ENCODE peak calls at places on chromosome 3, in six cellular contexts. V is WERI-Rb-1; S is gastrocnemius medialis; F is CD4-positive, alpha-beta T cell; E is B cell; D is GM06990. H is an unnamed sample.

GRCh38 chr3:105614288-105615030 is 247.8 kb downstream of the ALCAM start:
- DNase-seq in F (no peak), S (no peak), D (no peak), V (no peak), E (no peak), H (no peak)

GRCh38 chr3:58824285-58824684 is 157.7 kb upstream of the FAM3D start:
- DNase-seq in D (no peak), F (no peak), V (peak; percentile 77), E (no peak), S (no peak), H (no peak)

GRCh38 chr3:173977747-173978146 is 580.2 kb downstream of the NLGN1 start:
- DNase-seq in F (no peak), S (no peak), D (no peak), E (no peak), V (no peak), H (no peak)

GRCh38 chr3:147356145-147356908 is 50.0 kb downstream of the ZIC4 start:
- DNase-seq in D (no peak), E (no peak), F (no peak), V (no peak), S (no peak), H (no peak)

GRCh38 chr3:97432914-97433313 is 331.6 kb upstream of the ARL6 start:
- DNase-seq in F (no peak), V (no peak), S (no peak), D (no peak), E (no peak), H (no peak)

GRCh38 chr3:152396867-152397266 is 128.1 kb downstream of the MBNL1 start:
- DNase-seq in E (no peak), V (no peak), D (no peak), F (no peak), S (no peak), H (no peak)

GRCh38 chr3:169179193-169180122 is 484.1 kb downstream of the MECOM start:
- DNase-seq in V (peak; percentile 6), S (no peak), D (no peak), E (no peak), F (no peak), H (no peak)

GRCh38 chr3:177284383-177284881 is 87.2 kb upstream of the TBL1XR1 start:
- DNase-seq in E (no peak), S (peak; percentile 38), D (no peak), V (peak; percentile 92), F (no peak), H (no peak)

GRCh38 chr3:69370945-69371301 is 15.0 kb downstream of the FRMD4B start:
- DNase-seq in F (no peak), E (no peak), S (no peak), D (no peak), V (no peak), H (no peak)

GRCh38 chr3:150240891-150241290 is 167.2 kb upstream of the TSC22D2 start:
- DNase-seq in E (no peak), D (no peak), V (no peak), S (no peak), F (no peak), H (no peak)

GRCh38 chr3:157857461-157857860 is 248.8 kb downstream of the SHOX2 start:
- DNase-seq in F (no peak), V (no peak), S (no peak), E (no peak), D (no peak), H (no peak)

GRCh38 chr3:71752911-71753715 is 542 bp upstream of the GPR27 start:
- DNase-seq in F (no peak), V (peak; percentile 19), D (no peak), S (no peak), E (no peak), H (no peak)

GRCh38 chr3:72230774-72231379 is 445.9 kb upstream of the PROK2 start:
- DNase-seq in F (no peak), E (no peak), D (no peak), V (no peak), S (no peak), H (no peak)

GRCh38 chr3:135965129-135965505 is 411 bp upstream of the PPP2R3A start:
- DNase-seq in D (no peak), V (no peak), E (no peak), F (no peak), S (peak; percentile 71), H (no peak)

GRCh38 chr3:179288845-179289244 is 34.0 kb upstream of the ZNF639 start:
- DNase-seq in F (no peak), S (no peak), D (no peak), E (no peak), V (no peak), H (no peak)

GRCh38 chr3:142808103-142808917 is 80.6 kb downstream of the PCOLCE2 start:
- DNase-seq in D (no peak), S (no peak), E (no peak), V (no peak), F (no peak), H (no peak)

GRCh38 chr3:132006605-132007204 is 28.1 kb downstream of the CPNE4 start:
- DNase-seq in E (no peak), F (no peak), S (no peak), D (no peak), V (no peak), H (no peak)

GRCh38 chr3:181912384-181912783 is 200.7 kb downstream of the SOX2 start:
- DNase-seq in V (no peak), E (no peak), F (no peak), S (no peak), D (no peak), H (no peak)

GRCh38 chr3:94336076-94336741 is 273.3 kb downstream of the NSUN3 start:
- DNase-seq in F (no peak), V (no peak), D (no peak), S (no peak), E (no peak), H (no peak)

GRCh38 chr3:137692803-137693431 is 71.2 kb upstream of the SOX14 start:
- DNase-seq in E (no peak), D (peak; percentile 3), S (no peak), F (no peak), V (peak; percentile 74), H (no peak)

GRCh38 chr3:36434682-36435426 is 54.5 kb downstream of the STAC start:
- DNase-seq in E (no peak), S (no peak), F (no peak), V (no peak), D (no peak), H (no peak)

GRCh38 chr3:69422751-69423150 is 36.9 kb upstream of the FRMD4B start:
- DNase-seq in E (no peak), F (no peak), D (no peak), S (no peak), V (no peak), H (no peak)

GRCh38 chr3:49607796-49608195 is 53.5 kb downstream of the BSN start:
- DNase-seq in V (no peak), F (no peak), D (no peak), E (no peak), S (no peak), H (no peak)

GRCh38 chr3:100606894-100607512 is 2.4 kb upstream of the ADGRG7 start:
- DNase-seq in S (no peak), F (no peak), V (no peak), D (peak; percentile 46), E (no peak), H (no peak)

GRCh38 chr3:175108012-175108411 is 248.9 kb downstream of the NAALADL2 start:
- DNase-seq in D (no peak), E (no peak), S (no peak), F (no peak), V (no peak), H (no peak)

GRCh38 chr3:113222412-113223086 is 11.2 kb downstream of the BOC start:
- DNase-seq in V (no peak), D (no peak), F (no peak), S (no peak), E (no peak), H (no peak)

GRCh38 chr3:4399476-4399875 is 67.6 kb downstream of the SUMF1 start:
- DNase-seq in E (no peak), V (no peak), S (no peak), D (no peak), F (no peak), H (no peak)

GRCh38 chr3:190616627-190617026 is 102.7 kb downstream of the IL1RAP start:
- DNase-seq in S (no peak), F (no peak), D (no peak), V (no peak), E (no peak), H (no peak)

GRCh38 chr3:152943645-152944044 is 108.7 kb downstream of the P2RY1 start:
- DNase-seq in V (no peak), S (no peak), D (no peak), F (no peak), E (no peak), H (no peak)

GRCh38 chr3:5002174-5002870 is 23.1 kb downstream of the BHLHE40 start:
- DNase-seq in F (no peak), V (no peak), S (no peak), E (no peak), D (no peak), H (no peak)

GRCh38 chr3:68787227-68787626 is 145.1 kb downstream of the TAFA4 start:
- DNase-seq in D (no peak), S (no peak), V (no peak), F (no peak), E (no peak), H (no peak)

GRCh38 chr3:143608966-143609365 is 239.3 kb downstream of the SLC9A9 start:
- DNase-seq in S (no peak), D (no peak), E (no peak), V (no peak), F (no peak), H (no peak)

GRCh38 chr3:40268708-40269524 is 40.6 kb upstream of the EIF1B start:
- DNase-seq in D (no peak), V (no peak), F (no peak), S (no peak), E (no peak), H (no peak)

GRCh38 chr3:12944413-12944812 is 103.0 kb upstream of the RPL32 start:
- DNase-seq in S (no peak), V (no peak), F (no peak), D (no peak), E (no peak), H (no peak)

GRCh38 chr3:45413172-45413765 is 24.9 kb downstream of the LARS2 start:
- DNase-seq in E (no peak), F (no peak), S (no peak), D (no peak), V (no peak), H (no peak)

GRCh38 chr3:16467368-16467767 is 46.1 kb downstream of the RFTN1 start:
- DNase-seq in D (peak; percentile 42), V (no peak), E (peak; percentile 58), F (no peak), S (no peak), H (no peak)
- TF ChIP-seq CTCF in D (no peak), V (no peak), E (no peak), F (no peak), S (no peak), H (no peak)

GRCh38 chr3:122383915-122384697 is at the start of gene FAM162A:
- DNase-seq in S (peak; percentile 94), V (peak; percentile 96), D (peak; percentile 99), E (peak; percentile 93), F (peak; percentile 87), H (peak; percentile 63)
- TF ChIP-seq CTCF in S (peak; percentile 48), V (peak; percentile 71), D (peak; percentile 80), E (peak; percentile 68), F (peak; percentile 71), H (peak; percentile 71)

GRCh38 chr3:53941945-53942344 is 50.3 kb upstream of the SELENOK start:
- DNase-seq in E (no peak), V (peak; percentile 23), D (no peak), S (no peak), F (no peak), H (no peak)
- TF ChIP-seq CTCF in E (no peak), V (peak; percentile 46), D (no peak), S (no peak), F (no peak), H (peak; percentile 42)

GRCh38 chr3:9792405-9793160 is at the start of the genes ARPC4 and TADA3:
- DNase-seq in S (peak; percentile 88), E (peak; percentile 92), V (peak; percentile 91), D (peak; percentile 94), F (peak; percentile 82), H (peak; percentile 93)
- TF ChIP-seq CTCF in S (no peak), E (no peak), V (no peak), D (no peak), F (no peak), H (no peak)

H was measured in D721Med.